ENCODE peak calls at places on chromosomes 16 and 17, in six cellular contexts. One of them, this sample, is unnamed. For H4K20me1, the result is how much of the 10 kb centered on the place peaks cover.

GRCh38 chr17:50180593-50180992 is 14.8 kb downstream of the SGCA start:
- DNase-seq in hepatocyte: no peak
- DNase-seq in GM23338: no peak
- DNase-seq in fibroblast of lung: peak
- DNase-seq in neural progenitor cell: no peak
- DNase-seq in PC-3: no peak
- DNase-seq in this sample: no peak

GRCh38 chr17:14922421-14922820 is 342.7 kb downstream of the PMP22 start:
- DNase-seq in hepatocyte: no peak
- DNase-seq in GM23338: no peak
- DNase-seq in fibroblast of lung: peak
- DNase-seq in neural progenitor cell: no peak
- DNase-seq in PC-3: no peak
- DNase-seq in this sample: no peak

GRCh38 chr17:44581868-44582267 is 24.6 kb downstream of the FZD2 start:
- DNase-seq in hepatocyte: no peak
- DNase-seq in GM23338: peak
- DNase-seq in fibroblast of lung: no peak
- DNase-seq in neural progenitor cell: peak
- DNase-seq in PC-3: peak
- DNase-seq in this sample: no peak

GRCh38 chr17:42562845-42563509 is 1.0 kb downstream of the COASY start:
- DNase-seq in hepatocyte: no peak
- DNase-seq in GM23338: no peak
- DNase-seq in fibroblast of lung: no peak
- DNase-seq in neural progenitor cell: no peak
- DNase-seq in PC-3: no peak
- DNase-seq in this sample: no peak

GRCh38 chr17:77594416-77595209 is 363.9 kb upstream of the TNRC6C start:
- DNase-seq in hepatocyte: no peak
- DNase-seq in GM23338: no peak
- DNase-seq in fibroblast of lung: no peak
- DNase-seq in neural progenitor cell: no peak
- DNase-seq in PC-3: no peak
- DNase-seq in this sample: no peak

GRCh38 chr17:59401725-59402124 is 70.3 kb downstream of the YPEL2 start:
- DNase-seq in hepatocyte: no peak
- DNase-seq in GM23338: no peak
- DNase-seq in fibroblast of lung: no peak
- DNase-seq in neural progenitor cell: no peak
- DNase-seq in PC-3: no peak
- DNase-seq in this sample: no peak

GRCh38 chr17:27585153-27585681 is 45.8 kb upstream of the LGALS9 start:
- DNase-seq in hepatocyte: no peak
- DNase-seq in GM23338: no peak
- DNase-seq in fibroblast of lung: no peak
- DNase-seq in neural progenitor cell: no peak
- DNase-seq in PC-3: no peak
- DNase-seq in this sample: no peak

GRCh38 chr16:58222532-58223316 is 24.8 kb upstream of the CSNK2A2 start:
- DNase-seq in hepatocyte: peak
- DNase-seq in GM23338: no peak
- DNase-seq in fibroblast of lung: peak
- DNase-seq in neural progenitor cell: no peak
- DNase-seq in PC-3: peak
- DNase-seq in this sample: peak

GRCh38 chr17:58679263-58680037 is 12.4 kb downstream of the TEX14 start:
- DNase-seq in hepatocyte: no peak
- DNase-seq in GM23338: peak
- DNase-seq in fibroblast of lung: peak
- DNase-seq in neural progenitor cell: no peak
- DNase-seq in PC-3: peak
- DNase-seq in this sample: peak

GRCh38 chr17:720706-721539 is 6.3 kb upstream of the VPS53 start:
- DNase-seq in hepatocyte: no peak
- DNase-seq in GM23338: no peak
- DNase-seq in fibroblast of lung: no peak
- DNase-seq in neural progenitor cell: no peak
- DNase-seq in PC-3: no peak
- DNase-seq in this sample: no peak

GRCh38 chr16:6961704-6962103 is 370.9 kb upstream of the RBFOX1 start:
- DNase-seq in hepatocyte: no peak
- DNase-seq in GM23338: no peak
- DNase-seq in fibroblast of lung: no peak
- DNase-seq in neural progenitor cell: no peak
- DNase-seq in PC-3: no peak
- DNase-seq in this sample: no peak

GRCh38 chr16:87234601-87235000 is 82.6 kb downstream of the C16orf95 start:
- DNase-seq in hepatocyte: no peak
- DNase-seq in GM23338: no peak
- DNase-seq in fibroblast of lung: no peak
- DNase-seq in neural progenitor cell: no peak
- DNase-seq in PC-3: no peak
- DNase-seq in this sample: no peak

GRCh38 chr17:81536299-81537290 is 8.4 kb downstream of the FSCN2 start:
- DNase-seq in hepatocyte: no peak
- DNase-seq in GM23338: peak
- DNase-seq in fibroblast of lung: peak
- DNase-seq in neural progenitor cell: peak
- DNase-seq in PC-3: no peak
- DNase-seq in this sample: no peak

GRCh38 chr16:57530104-57530522 is 6.3 kb downstream of the CCDC102A start:
- DNase-seq in hepatocyte: peak
- DNase-seq in GM23338: no peak
- DNase-seq in fibroblast of lung: peak
- DNase-seq in neural progenitor cell: no peak
- DNase-seq in PC-3: peak
- DNase-seq in this sample: peak

GRCh38 chr16:86934581-86935322 is 356.4 kb downstream of the FOXL1 start:
- DNase-seq in hepatocyte: no peak
- DNase-seq in GM23338: no peak
- DNase-seq in fibroblast of lung: peak
- DNase-seq in neural progenitor cell: no peak
- DNase-seq in PC-3: no peak
- DNase-seq in this sample: no peak

GRCh38 chr16:63877401-63877800 is 1244.5 kb downstream of the CDH11 start:
- DNase-seq in hepatocyte: no peak
- DNase-seq in GM23338: no peak
- DNase-seq in fibroblast of lung: no peak
- DNase-seq in neural progenitor cell: no peak
- DNase-seq in PC-3: no peak
- DNase-seq in this sample: no peak

GRCh38 chr16:10675221-10675620 is 19.5 kb downstream of the TEKT5 start:
- DNase-seq in hepatocyte: no peak
- DNase-seq in GM23338: no peak
- DNase-seq in fibroblast of lung: no peak
- DNase-seq in neural progenitor cell: no peak
- DNase-seq in PC-3: no peak
- DNase-seq in this sample: no peak

GRCh38 chr17:34443832-34444469 is 80.9 kb upstream of the CCL1 start:
- DNase-seq in hepatocyte: peak
- DNase-seq in GM23338: peak
- DNase-seq in fibroblast of lung: no peak
- DNase-seq in neural progenitor cell: peak
- DNase-seq in PC-3: peak
- DNase-seq in this sample: no peak

GRCh38 chr17:36188891-36189306 is 7.7 kb downstream of the CCL3L1 start:
- DNase-seq in hepatocyte: no peak
- DNase-seq in GM23338: no peak
- DNase-seq in fibroblast of lung: no peak
- DNase-seq in neural progenitor cell: no peak
- DNase-seq in PC-3: no peak
- DNase-seq in this sample: no peak

GRCh38 chr17:36183811-36184765 is 7.7 kb upstream of the TBC1D3B start:
- DNase-seq in hepatocyte: no peak
- DNase-seq in GM23338: no peak
- DNase-seq in fibroblast of lung: peak
- DNase-seq in neural progenitor cell: no peak
- DNase-seq in PC-3: no peak
- DNase-seq in this sample: no peak

GRCh38 chr17:36185416-36185815 is 9.0 kb upstream of the TBC1D3B start:
- DNase-seq in hepatocyte: no peak
- DNase-seq in GM23338: no peak
- DNase-seq in fibroblast of lung: no peak
- DNase-seq in neural progenitor cell: no peak
- DNase-seq in PC-3: no peak
- DNase-seq in this sample: no peak

GRCh38 chr17:36182176-36183000 is 6.0 kb upstream of the TBC1D3B start:
- DNase-seq in hepatocyte: peak
- DNase-seq in GM23338: peak
- DNase-seq in fibroblast of lung: peak
- DNase-seq in neural progenitor cell: peak
- DNase-seq in PC-3: no peak
- DNase-seq in this sample: no peak

DNA sequence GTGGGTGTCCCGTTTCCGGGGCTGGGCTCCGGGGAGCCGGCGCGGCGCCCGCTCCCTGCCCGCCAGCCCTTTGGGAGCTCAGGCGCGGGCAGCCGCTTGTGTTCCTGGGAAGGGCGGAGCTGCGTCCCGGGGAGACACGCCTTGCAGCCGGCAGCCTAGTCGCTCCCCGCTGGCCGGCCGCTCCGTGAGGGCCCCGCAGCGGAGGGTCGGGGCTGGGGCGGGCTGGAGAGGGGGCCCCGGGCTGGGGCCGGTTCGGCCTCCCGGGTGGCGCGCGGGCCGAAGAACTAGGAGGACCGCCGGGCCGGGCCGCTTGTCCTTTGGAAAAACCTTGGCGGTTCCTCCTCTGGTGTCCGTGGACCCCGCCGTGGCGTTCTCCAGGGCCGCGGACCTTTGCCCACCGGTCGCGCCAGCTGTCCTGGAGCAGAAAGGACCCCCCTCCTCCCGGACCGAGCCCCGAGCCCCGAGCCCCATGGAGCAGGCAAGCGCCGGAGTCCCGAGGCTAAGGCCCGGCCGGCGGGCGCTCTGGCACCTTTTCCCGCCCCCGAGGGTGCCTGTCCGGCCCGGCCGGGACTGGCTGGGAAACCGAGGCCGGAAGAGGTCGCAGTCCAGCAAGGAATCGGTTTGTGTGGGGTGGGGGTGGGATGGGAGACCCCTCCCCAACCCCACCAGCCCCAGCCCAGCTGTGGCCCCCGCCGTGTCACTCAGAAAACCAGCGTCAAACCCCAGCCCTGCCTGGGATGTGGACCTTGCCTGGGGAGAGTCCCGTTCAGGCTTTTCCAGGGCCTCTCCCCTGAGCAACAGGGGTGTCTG is 6.8 kb upstream of the TBC1D3B start:
- DNase-seq in hepatocyte: peak
- DNase-seq in GM23338: peak
- DNase-seq in fibroblast of lung: peak
- DNase-seq in neural progenitor cell: peak
- DNase-seq in PC-3: peak
- DNase-seq in this sample: peak
- TF ChIP-seq EZH2 in hepatocyte: peak
- TF ChIP-seq EZH2 in GM23338: peak
- TF ChIP-seq EZH2 in fibroblast of lung: no peak
- TF ChIP-seq EZH2 in neural progenitor cell: peak
- TF ChIP-seq EZH2 in PC-3: no peak
- TF ChIP-seq EZH2 in this sample: no peak

GRCh38 chr16:4411684-4412083 is 4.7 kb downstream of the CORO7 start:
- DNase-seq in hepatocyte: no peak
- DNase-seq in GM23338: no peak
- DNase-seq in fibroblast of lung: no peak
- DNase-seq in neural progenitor cell: no peak
- DNase-seq in PC-3: no peak
- DNase-seq in this sample: no peak
- H4K20me1 ChIP-seq in hepatocyte: under half
- H4K20me1 ChIP-seq in GM23338: under half
- H4K20me1 ChIP-seq in fibroblast of lung: under half
- H4K20me1 ChIP-seq in neural progenitor cell: under half
- H4K20me1 ChIP-seq in PC-3: under half
- H4K20me1 ChIP-seq in this sample: half or more

GRCh38 chr17:61402978-61403845 is 3.6 kb downstream of the TBX2 start:
- DNase-seq in hepatocyte: no peak
- DNase-seq in GM23338: peak
- DNase-seq in fibroblast of lung: no peak
- DNase-seq in neural progenitor cell: peak
- DNase-seq in PC-3: no peak
- DNase-seq in this sample: no peak

GRCh38 chr17:61405686-61406542 is 6.3 kb downstream of the TBX2 start:
- DNase-seq in hepatocyte: no peak
- DNase-seq in GM23338: peak
- DNase-seq in fibroblast of lung: no peak
- DNase-seq in neural progenitor cell: no peak
- DNase-seq in PC-3: no peak
- DNase-seq in this sample: no peak

GRCh38 chr17:61404702-61405046 is 5.0 kb downstream of the TBX2 start:
- DNase-seq in hepatocyte: no peak
- DNase-seq in GM23338: peak
- DNase-seq in fibroblast of lung: no peak
- DNase-seq in neural progenitor cell: no peak
- DNase-seq in PC-3: no peak
- DNase-seq in this sample: no peak

GRCh38 chr17:61405047-61405685 is 5.5 kb downstream of the TBX2 start:
- DNase-seq in hepatocyte: no peak
- DNase-seq in GM23338: peak
- DNase-seq in fibroblast of lung: no peak
- DNase-seq in neural progenitor cell: peak
- DNase-seq in PC-3: no peak
- DNase-seq in this sample: no peak

GRCh38 chr17:61403846-61404701 is 4.4 kb downstream of the TBX2 start:
- DNase-seq in hepatocyte: no peak
- DNase-seq in GM23338: peak
- DNase-seq in fibroblast of lung: no peak
- DNase-seq in neural progenitor cell: peak
- DNase-seq in PC-3: no peak
- DNase-seq in this sample: no peak
- TF ChIP-seq EZH2 in hepatocyte: peak
- TF ChIP-seq EZH2 in GM23338: peak
- TF ChIP-seq EZH2 in fibroblast of lung: no peak
- TF ChIP-seq EZH2 in neural progenitor cell: peak
- TF ChIP-seq EZH2 in PC-3: no peak
- TF ChIP-seq EZH2 in this sample: peak

GRCh38 chr17:36907407-36907806 is 29.9 kb upstream of the LHX1 start:
- DNase-seq in hepatocyte: no peak
- DNase-seq in GM23338: no peak
- DNase-seq in fibroblast of lung: no peak
- DNase-seq in neural progenitor cell: no peak
- DNase-seq in PC-3: no peak
- DNase-seq in this sample: no peak

GRCh38 chr17:36911007-36911406 is 26.3 kb upstream of the LHX1 start:
- DNase-seq in hepatocyte: no peak
- DNase-seq in GM23338: no peak
- DNase-seq in fibroblast of lung: no peak
- DNase-seq in neural progenitor cell: no peak
- DNase-seq in PC-3: no peak
- DNase-seq in this sample: no peak

GRCh38 chr17:36913132-36913531 is 24.1 kb upstream of the LHX1 start:
- DNase-seq in hepatocyte: no peak
- DNase-seq in GM23338: no peak
- DNase-seq in fibroblast of lung: no peak
- DNase-seq in neural progenitor cell: no peak
- DNase-seq in PC-3: no peak
- DNase-seq in this sample: no peak

DNA sequence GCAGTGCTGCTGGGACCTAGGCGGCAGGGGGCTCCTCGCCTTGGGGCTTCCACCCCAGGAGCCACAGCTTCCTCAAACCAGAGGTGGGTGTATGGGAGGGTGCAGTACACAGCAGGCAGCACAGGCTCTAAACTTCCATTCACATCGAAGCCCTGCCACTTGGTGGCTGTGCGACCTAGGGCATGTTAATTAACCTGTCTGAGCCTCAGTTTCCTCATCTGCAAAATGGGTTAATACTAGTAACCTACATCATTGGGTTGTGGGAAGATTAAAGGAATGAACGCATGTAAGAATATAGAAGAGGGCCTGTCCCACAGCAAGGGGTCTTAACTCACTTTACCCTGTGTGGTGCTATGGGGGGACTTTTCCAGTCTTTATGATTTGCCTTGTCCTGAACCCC is 26.8 kb upstream of the LHX1 start:
- DNase-seq in hepatocyte: no peak
- DNase-seq in GM23338: no peak
- DNase-seq in fibroblast of lung: no peak
- DNase-seq in neural progenitor cell: no peak
- DNase-seq in PC-3: no peak
- DNase-seq in this sample: no peak
- H4K20me1 ChIP-seq in hepatocyte: under half
- H4K20me1 ChIP-seq in GM23338: under half
- H4K20me1 ChIP-seq in fibroblast of lung: under half
- H4K20me1 ChIP-seq in neural progenitor cell: under half
- H4K20me1 ChIP-seq in PC-3: under half
- H4K20me1 ChIP-seq in this sample: under half